ENCODE peak calls at places on chromosomes 16 and 17, in eight cellular contexts. F, U, G, O, M, A, L and R are unnamed samples. For H3K4me1, the result is how much of the 10 kb centered on the place peaks cover.

GRCh38 chr17:57915980-57916757 is 39.0 kb downstream of the CUEDC1 start:
- DNase-seq in F (no peak), U (no peak), G (no peak), O (peak), M (no peak), A (no peak), L (no peak), R (peak)

GRCh38 chr16:1541293-1542165 is 8.1 kb downstream of the TMEM204 start:
- DNase-seq in F (no peak), U (no peak), G (no peak), O (no peak), M (no peak), A (no peak), L (no peak), R (no peak)

GRCh38 chr17:75315541-75316243 is 26.5 kb upstream of the SLC25A19 start:
- DNase-seq in F (no peak), U (no peak), G (no peak), O (no peak), M (no peak), A (no peak), L (no peak), R (no peak)

GRCh38 chr17:49798738-49799137 is 10.3 kb downstream of the KAT7 start:
- DNase-seq in F (no peak), U (no peak), G (no peak), O (no peak), M (no peak), A (no peak), L (no peak), R (no peak)

GRCh38 chr17:47275245-47275984 is 21.8 kb downstream of the ITGB3 start:
- DNase-seq in F (peak), U (no peak), G (peak), O (peak), M (peak), A (no peak), L (peak), R (peak)

GRCh38 chr16:11472410-11472809 is 114.3 kb downstream of the LITAF start:
- DNase-seq in F (no peak), U (no peak), G (no peak), O (no peak), M (no peak), A (no peak), L (no peak), R (no peak)

GRCh38 chr17:61815863-61816523 is 47.3 kb downstream of the BRIP1 start:
- DNase-seq in F (no peak), U (no peak), G (no peak), O (no peak), M (no peak), A (no peak), L (no peak), R (no peak)

GRCh38 chr17:78438694-78439325 is 60.4 kb downstream of the PGS1 start:
- DNase-seq in F (no peak), U (no peak), G (no peak), O (no peak), M (no peak), A (no peak), L (no peak), R (no peak)

GRCh38 chr16:47058295-47059086 is 85.0 kb upstream of the DNAJA2 start:
- DNase-seq in F (no peak), U (no peak), G (no peak), O (no peak), M (no peak), A (no peak), L (no peak), R (no peak)

GRCh38 chr17:21573961-21574610 is 118.2 kb upstream of the KCNJ18 start:
- DNase-seq in F (no peak), U (peak), G (peak), O (peak), M (peak), A (no peak), L (peak), R (peak)

GRCh38 chr17:67602974-67603373 is 114.8 kb upstream of the NOL11 start:
- DNase-seq in F (no peak), U (peak), G (no peak), O (peak), M (no peak), A (peak), L (no peak), R (peak)

GRCh38 chr16:84532299-84532724 is 27.9 kb upstream of the MEAK7 start:
- DNase-seq in F (peak), U (peak), G (peak), O (peak), M (peak), A (no peak), L (peak), R (peak)

GRCh38 chr17:27378482-27379200 is 77.6 kb upstream of the KSR1 start:
- DNase-seq in F (no peak), U (no peak), G (peak), O (no peak), M (no peak), A (no peak), L (no peak), R (peak)

GRCh38 chr16:80570106-80570478 is 29.3 kb downstream of the DYNLRB2 start:
- DNase-seq in F (no peak), U (peak), G (no peak), O (no peak), M (no peak), A (no peak), L (no peak), R (no peak)

GRCh38 chr17:5516060-5516792 is 29.9 kb downstream of the MIS12 start:
- DNase-seq in F (no peak), U (peak), G (peak), O (no peak), M (no peak), A (peak), L (no peak), R (no peak)

GRCh38 chr16:65119905-65120341 is 1.9 kb downstream of the CDH11 start:
- DNase-seq in F (peak), U (peak), G (peak), O (no peak), M (no peak), A (no peak), L (peak), R (no peak)

GRCh38 chr17:29891131-29891530 is 38.9 kb downstream of the SSH2 start:
- DNase-seq in F (no peak), U (no peak), G (no peak), O (no peak), M (no peak), A (no peak), L (no peak), R (no peak)

GRCh38 chr16:25912321-25912720 is 220.6 kb downstream of the HS3ST4 start:
- DNase-seq in F (no peak), U (no peak), G (no peak), O (no peak), M (no peak), A (no peak), L (no peak), R (no peak)

GRCh38 chr16:66207139-66207863 is 159.2 kb upstream of the CDH5 start:
- DNase-seq in F (peak), U (no peak), G (no peak), O (no peak), M (no peak), A (no peak), L (no peak), R (no peak)

GRCh38 chr17:60941028-60941427 is 263.4 kb downstream of the BCAS3 start:
- DNase-seq in F (peak), U (peak), G (peak), O (peak), M (peak), A (no peak), L (peak), R (peak)

GRCh38 chr17:19738073-19738449 is 10.0 kb downstream of the ALDH3A1 start:
- DNase-seq in F (no peak), U (no peak), G (no peak), O (no peak), M (no peak), A (no peak), L (no peak), R (no peak)

GRCh38 chr17:77254961-77255741 is 114.4 kb downstream of the SEC14L1 start:
- DNase-seq in F (peak), U (peak), G (no peak), O (peak), M (no peak), A (peak), L (peak), R (peak)
- TF ChIP-seq POLR2A in F (no peak), U (no peak), G (no peak), O (no peak), M (no peak), A (no peak), L (no peak), R (no peak)

GRCh38 chr17:41907633-41908539 is 10.9 kb downstream of the ACLY start:
- DNase-seq in F (no peak), U (no peak), G (no peak), O (peak), M (no peak), A (no peak), L (no peak), R (no peak)
- H3K4me1 ChIP-seq in F (under half), U (under half), G (under half), O (under half), M (under half), A (under half), L (under half), R (under half)

DNA sequence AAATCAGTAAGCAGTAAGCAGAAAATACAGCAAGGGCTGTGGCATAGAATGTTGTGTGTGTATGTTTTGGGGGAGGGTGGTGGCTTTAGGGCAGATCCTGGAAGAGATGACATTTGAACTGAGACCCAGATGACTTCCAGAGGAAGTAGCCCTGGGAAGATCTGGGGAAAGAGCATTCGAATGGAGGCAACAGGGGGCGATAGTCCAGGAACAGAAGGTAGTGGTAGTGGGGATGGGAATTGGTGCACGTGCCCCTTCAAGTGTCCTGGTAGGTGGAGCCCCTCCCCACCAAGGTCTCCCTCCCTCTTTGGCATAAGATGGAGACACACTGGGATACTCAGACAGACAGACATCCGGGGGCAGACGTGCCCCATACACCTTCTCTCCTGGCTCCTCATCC is 14.1 kb downstream of the ARHGEF15 start:
- DNase-seq in F (no peak), U (no peak), G (no peak), O (no peak), M (no peak), A (no peak), L (no peak), R (no peak)
- H3K4me3 ChIP-seq in F (no peak), U (no peak), G (no peak), O (no peak), M (no peak), A (no peak), L (no peak), R (no peak)

DNA sequence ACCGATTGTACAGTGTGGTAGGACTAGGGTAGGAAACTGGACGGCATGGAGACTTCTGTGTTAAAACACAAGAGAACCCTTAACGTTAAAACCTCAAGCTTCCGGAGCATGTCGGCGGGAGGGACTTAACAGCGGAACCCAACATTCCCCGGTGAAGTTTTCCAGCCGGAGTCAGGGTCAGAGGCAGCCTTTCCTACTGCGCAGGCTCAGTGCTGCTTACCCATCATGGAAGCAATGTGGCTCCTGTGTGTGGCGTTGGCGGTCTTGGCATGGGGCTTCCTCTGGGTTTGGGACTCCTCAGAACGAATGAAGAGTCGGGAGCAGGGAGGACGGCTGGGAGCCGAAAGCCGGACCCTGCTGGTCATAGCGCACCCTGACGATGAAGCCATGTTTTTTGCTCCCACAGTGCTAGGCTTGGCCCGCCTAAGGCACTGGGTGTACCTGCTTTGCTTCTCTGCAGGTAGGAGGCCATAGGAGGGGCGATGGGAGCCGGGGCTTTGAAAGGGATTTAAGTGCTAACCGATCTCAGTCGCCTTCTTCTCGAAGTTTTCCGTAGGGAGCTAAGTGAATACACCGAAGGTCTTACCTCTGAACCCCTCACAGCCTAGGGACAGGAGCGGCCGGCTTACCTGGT is at the start of gene PIGL:
- DNase-seq in F (peak), U (peak), G (peak), O (peak), M (peak), A (peak), L (peak), R (peak)
- TF ChIP-seq POLR2A in F (peak), U (peak), G (peak), O (peak), M (no peak), A (peak), L (no peak), R (no peak)